ENCODE peak calls at places on chromosomes 16 and 17, in six cellular contexts. Q is GM23338; R is spleen; C is CD4-positive, alpha-beta T cell; X is PC-3; J is transverse colon. U is an unnamed sample.

GRCh38 chr17:38750312-38751121 is 2.0 kb upstream of the PSMB3 start:
- DNase-seq in Q (peak), R (peak), J (no peak), X (peak), C (no peak), U (no peak)

GRCh38 chr16:11100239-11100750 is 155.7 kb downstream of the SOCS1 start:
- DNase-seq in R (no peak), J (peak), Q (peak), X (peak), C (no peak), U (no peak)

GRCh38 chr16:73063284-73063733 is 15.4 kb upstream of the ZFHX3 start:
- DNase-seq in C (no peak), X (no peak), J (no peak), R (no peak), Q (peak), U (no peak)

GRCh38 chr17:27384261-27384701 is 72.0 kb upstream of the KSR1 start:
- DNase-seq in X (peak), Q (no peak), C (no peak), J (peak), R (no peak), U (peak)

GRCh38 chr16:77223184-77223583 is 24.0 kb downstream of the SYCE1L start:
- DNase-seq in X (peak), R (no peak), Q (peak), C (no peak), J (no peak), U (no peak)

GRCh38 chr16:76955629-76956028 is 235.4 kb upstream of the MON1B start:
- DNase-seq in R (no peak), X (peak), J (no peak), Q (no peak), C (no peak), U (peak)

GRCh38 chr17:19457830-19458271 is 46.8 kb downstream of the RNF112 start:
- DNase-seq in Q (peak), J (no peak), C (no peak), R (peak), X (no peak), U (no peak)

GRCh38 chr17:9004132-9004960 is 17.0 kb upstream of the NTN1 start:
- DNase-seq in X (no peak), C (no peak), J (no peak), R (no peak), Q (peak), U (no peak)

GRCh38 chr17:9244066-9245052 is 223.0 kb downstream of the NTN1 start:
- DNase-seq in R (no peak), Q (no peak), J (peak), C (no peak), X (no peak), U (no peak)

GRCh38 chr16:87725596-87726235 is 40.1 kb downstream of the KLHDC4 start:
- DNase-seq in Q (peak), C (no peak), X (no peak), R (no peak), J (no peak), U (no peak)

GRCh38 chr17:66343531-66344078 is 41.2 kb downstream of the PRKCA start:
- DNase-seq in J (no peak), C (no peak), X (peak), R (no peak), Q (no peak), U (no peak)

GRCh38 chr16:56246051-56246817 is 54.9 kb downstream of the GNAO1 start:
- DNase-seq in C (no peak), R (no peak), Q (peak), J (no peak), X (peak), U (peak)

GRCh38 chr16:81547194-81547918 is 102.7 kb downstream of the CMIP start:
- DNase-seq in Q (no peak), J (no peak), X (no peak), C (no peak), R (peak), U (no peak)

GRCh38 chr16:27127293-27127692 is 60.6 kb downstream of the C16orf82 start:
- DNase-seq in X (no peak), C (no peak), Q (no peak), J (no peak), R (no peak), U (no peak)

GRCh38 chr16:23148166-23148512 is 1.1 kb downstream of the USP31 start:
- DNase-seq in R (no peak), X (peak), J (no peak), C (no peak), Q (no peak), U (no peak)
- H3K27ac ChIP-seq in R (no peak), X (peak), J (peak), C (no peak), Q (no peak), U (peak)

GRCh38 chr17:17149520-17150449 is 56.3 kb downstream of the PLD6 start:
- DNase-seq in Q (no peak), J (no peak), R (no peak), C (no peak), X (no peak), U (no peak)

GRCh38 chr17:17144916-17145665 is 61.0 kb downstream of the PLD6 start:
- DNase-seq in C (no peak), R (no peak), J (no peak), Q (no peak), X (no peak), U (no peak)

GRCh38 chr17:17144061-17144460 is 62.1 kb downstream of the PLD6 start:
- DNase-seq in X (no peak), J (no peak), R (no peak), C (no peak), Q (no peak), U (no peak)

GRCh38 chr17:17147821-17148220 is 58.3 kb downstream of the PLD6 start:
- DNase-seq in C (no peak), X (no peak), Q (no peak), J (no peak), R (no peak), U (no peak)

DNA sequence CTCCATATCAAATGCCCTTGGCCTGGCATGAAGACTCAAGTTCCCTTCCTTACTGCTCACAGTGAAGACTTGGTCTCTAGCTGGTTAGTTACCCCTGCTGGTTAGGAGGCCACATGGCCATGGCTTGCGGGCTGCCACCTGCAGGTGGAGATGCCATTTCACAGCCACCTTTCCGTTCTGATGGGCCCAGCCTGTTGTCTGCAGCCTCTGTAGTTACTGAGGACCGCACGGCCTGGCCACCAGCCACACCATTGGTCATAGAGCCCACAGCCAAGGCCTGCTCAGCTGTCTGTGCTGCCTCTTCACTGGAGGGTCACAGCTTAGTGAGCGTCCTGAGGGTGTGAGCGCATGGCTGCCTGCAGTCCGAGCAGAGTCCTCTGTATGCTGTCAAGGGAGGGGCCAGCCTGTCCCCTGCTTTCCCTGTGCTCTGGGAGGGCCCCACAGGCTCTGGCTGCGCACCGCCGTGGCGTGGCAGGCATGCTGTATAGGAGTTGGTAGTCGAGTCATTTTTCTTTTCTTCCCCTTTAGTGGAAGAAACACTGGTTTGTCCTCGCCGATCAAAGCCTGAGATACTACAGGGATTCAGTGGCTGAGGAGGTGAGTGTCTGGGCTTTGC is 59.2 kb downstream of the PLD6 start:
- DNase-seq in J (peak), X (peak), Q (peak), C (no peak), R (no peak), U (no peak)
- TF ChIP-seq CTCF in J (peak), X (peak), Q (peak), C (peak), R (peak), U (no peak)

GRCh38 chr17:77420476-77420803 is 279.7 kb downstream of the SEC14L1 start:
- DNase-seq in R (no peak), Q (no peak), J (no peak), X (no peak), C (no peak), U (no peak)

GRCh38 chr17:77420804-77421634 is 280.2 kb downstream of the SEC14L1 start:
- DNase-seq in X (no peak), J (peak), Q (peak), R (no peak), C (peak), U (peak)

GRCh38 chr17:77422104-77422782 is 281.5 kb downstream of the SEC14L1 start:
- DNase-seq in J (no peak), R (no peak), X (peak), Q (no peak), C (no peak), U (peak)

GRCh38 chr17:77419547-77420475 is 279.0 kb downstream of the SEC14L1 start:
- DNase-seq in C (no peak), J (no peak), Q (peak), R (no peak), X (peak), U (no peak)

GRCh38 chr17:77421635-77421982 is 280.8 kb downstream of the SEC14L1 start:
- DNase-seq in Q (no peak), R (no peak), J (no peak), C (no peak), X (no peak), U (no peak)
- H3K27ac ChIP-seq in Q (peak), R (peak), J (peak), C (peak), X (peak), U (peak)

GRCh38 chr16:6016530-6017184 is 919.1 kb upstream of the EEF2KMT start:
- DNase-seq in C (no peak), X (peak), J (no peak), R (no peak), Q (peak), U (peak)
- TF ChIP-seq CTCF in C (no peak), X (peak), J (peak), R (no peak), Q (peak), U (no peak)

GRCh38 chr17:79792984-79793923 is 3.6 kb downstream of the CBX8 start:
- DNase-seq in C (no peak), R (no peak), Q (peak), J (no peak), X (no peak), U (no peak)
- H3K27ac ChIP-seq in C (no peak), R (no peak), Q (no peak), J (peak), X (no peak), U (peak)

DNA sequence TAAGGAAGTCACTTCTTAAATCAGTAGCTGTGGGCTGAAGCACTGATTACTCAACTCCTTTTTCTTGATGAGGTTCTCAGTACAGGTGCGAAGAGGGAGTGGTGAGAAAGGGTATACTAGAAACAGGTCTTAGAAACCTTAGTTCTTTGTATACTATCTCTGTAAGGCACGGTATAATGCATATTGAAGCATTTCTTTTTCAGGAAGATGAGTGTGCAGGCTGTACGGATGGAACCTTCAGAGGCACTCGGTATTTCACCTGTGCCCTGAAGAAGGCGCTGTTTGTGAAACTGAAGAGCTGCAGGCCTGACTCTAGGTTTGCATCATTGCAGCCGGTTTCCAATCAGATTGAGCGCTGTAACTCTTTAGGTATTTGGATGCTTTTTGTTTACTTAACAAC is 39.2 kb downstream of the CYLD start:
- DNase-seq in J (no peak), X (peak), R (no peak), Q (peak), C (no peak), U (no peak)
- TF ChIP-seq CTCF in J (no peak), X (no peak), R (no peak), Q (peak), C (peak), U (no peak)

GRCh38 chr17:79779088-79779529 is 1.2 kb downstream of the CBX2 start:
- DNase-seq in Q (no peak), J (no peak), R (no peak), C (no peak), X (no peak), U (no peak)
- H3K27ac ChIP-seq in Q (peak), J (no peak), R (no peak), C (no peak), X (peak), U (peak)

DNA sequence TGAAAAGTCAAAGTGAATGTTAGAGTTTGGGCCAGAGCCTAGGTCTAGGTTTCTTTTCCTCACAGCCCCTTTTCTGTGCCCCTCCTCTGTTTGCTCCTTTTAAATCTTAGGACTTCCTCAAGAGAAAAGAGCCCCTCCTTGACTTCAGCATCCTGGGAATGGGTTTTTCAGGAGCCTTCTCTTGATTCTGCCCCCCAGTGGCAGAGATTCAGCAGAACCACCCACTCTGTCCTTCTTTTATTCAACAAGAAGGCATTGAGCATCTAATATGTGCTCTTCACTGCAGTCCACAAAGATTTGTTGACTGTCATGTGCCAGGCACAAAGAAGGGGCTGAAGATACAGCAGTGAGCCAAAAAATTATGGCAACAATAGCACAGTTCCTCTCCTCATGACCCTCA is 270.8 kb upstream of the CDH5 start:
- DNase-seq in R (no peak), X (no peak), Q (peak), J (no peak), C (no peak), U (no peak)
- TF ChIP-seq CTCF in R (no peak), X (peak), Q (peak), J (no peak), C (no peak), U (no peak)

U was measured in RWPE1.